ENCODE peak calls at places on chromosomes 12 and 14, in four cellular contexts. G, L, M and T are unnamed samples.
A peak's percentile ranks its signal among the peaks of the same experiment; 100 is the strongest.

GRCh38 chr12:132150780-132151144 is 6.5 kb downstream of the NOC4L start:
- DNase-seq in G (no peak), L (no peak), M (no peak), T (no peak)

GRCh38 chr12:25184132-25184531 is 10.8 kb downstream of the DNAI7 start:
- DNase-seq in G (no peak), L (no peak), M (no peak), T (no peak)

GRCh38 chr12:113930249-113930648 is 35.9 kb downstream of the RBM19 start:
- DNase-seq in G (no peak), L (no peak), M (no peak), T (no peak)

GRCh38 chr12:107042801-107043200 is 50.5 kb downstream of the CRY1 start:
- DNase-seq in G (no peak), L (no peak), M (no peak), T (no peak)

GRCh38 chr14:25833341-25834121 is 764.3 kb downstream of the NOVA1 start:
- DNase-seq in G (peak; percentile 82), L (peak; percentile 65), M (no peak), T (peak; percentile 27)

GRCh38 chr14:50955373-50956043 is 11.2 kb upstream of the PYGL start:
- DNase-seq in G (peak; percentile 75), L (no peak), M (no peak), T (peak; percentile 92)

GRCh38 chr12:20601668-20602280 is 93.4 kb upstream of the SLCO1C1 start:
- DNase-seq in G (no peak), L (no peak), M (no peak), T (no peak)

GRCh38 chr12:2858334-2858733 is 1.5 kb upstream of the TEX52 start:
- DNase-seq in G (no peak), L (no peak), M (no peak), T (no peak)

GRCh38 chr12:113781415-113782198 is 184.5 kb downstream of the RBM19 start:
- DNase-seq in G (no peak), L (no peak), M (no peak), T (no peak)

GRCh38 chr12:63882844-63883243 is 38.3 kb downstream of the SRGAP1 start:
- DNase-seq in G (peak; percentile 63), L (no peak), M (no peak), T (peak; percentile 39)

GRCh38 chr12:88854260-88854659 is 274.0 kb upstream of the KITLG start:
- DNase-seq in G (no peak), L (no peak), M (no peak), T (no peak)

GRCh38 chr14:69483765-69484443 is 624 bp upstream of the PLEKHD1 start:
- DNase-seq in G (peak; percentile 65), L (no peak), M (no peak), T (peak; percentile 69)

GRCh38 chr12:130873825-130874224 is 2.0 kb downstream of the RAN start:
- DNase-seq in G (no peak), L (no peak), M (no peak), T (no peak)

GRCh38 chr14:57060276-57060956 is 208.3 kb downstream of the EXOC5 start:
- DNase-seq in G (no peak), L (no peak), M (no peak), T (peak; percentile 46)

GRCh38 chr12:63766498-63766897 is 13.2 kb upstream of the RXYLT1 start:
- DNase-seq in G (no peak), L (no peak), M (no peak), T (no peak)

GRCh38 chr14:51852541-51852940 is 7.9 kb upstream of the GNG2 start:
- DNase-seq in G (no peak), L (no peak), M (no peak), T (no peak)

GRCh38 chr12:15688202-15688736 is 100.9 kb downstream of the EPS8 start:
- DNase-seq in G (no peak), L (peak; percentile 59), M (no peak), T (no peak)

GRCh38 chr14:54564071-54564798 is 2.7 kb upstream of the SAMD4A start:
- DNase-seq in G (no peak), L (peak; percentile 61), M (no peak), T (no peak)